ENCODE peak calls at places on chromosomes 5 and 9, in nine cellular contexts. One of them, this sample, is unnamed.

GRCh38 chr5:27315541-27316282 is 277.3 kb upstream of the CDH9 start:
- DNase-seq in choroid plexus epithelial cell: peak
- DNase-seq in effector CD4-positive, alpha-beta T cell: no peak
- DNase-seq in stomach: no peak
- DNase-seq in HTR-8/SVneo: peak
- DNase-seq in NCI-H1105: no peak
- DNase-seq in SK-N-SH: no peak
- DNase-seq in PC-3: peak
- DNase-seq in activated B cell treated with CpG ODN at 0.5 μM for 24 hours: no peak
- DNase-seq in this sample: no peak

GRCh38 chr9:92547356-92547755 is 11.6 kb upstream of the ECM2 start:
- DNase-seq in choroid plexus epithelial cell: no peak
- DNase-seq in effector CD4-positive, alpha-beta T cell: no peak
- DNase-seq in stomach: no peak
- DNase-seq in HTR-8/SVneo: no peak
- DNase-seq in NCI-H1105: no peak
- DNase-seq in SK-N-SH: no peak
- DNase-seq in PC-3: no peak
- DNase-seq in activated B cell treated with CpG ODN at 0.5 μM for 24 hours: no peak
- DNase-seq in this sample: no peak

GRCh38 chr5:73424489-73425102 is 24.0 kb downstream of the FOXD1 start:
- DNase-seq in choroid plexus epithelial cell: peak
- DNase-seq in effector CD4-positive, alpha-beta T cell: no peak
- DNase-seq in stomach: no peak
- DNase-seq in HTR-8/SVneo: no peak
- DNase-seq in NCI-H1105: no peak
- DNase-seq in SK-N-SH: no peak
- DNase-seq in PC-3: no peak
- DNase-seq in activated B cell treated with CpG ODN at 0.5 μM for 24 hours: no peak
- DNase-seq in this sample: no peak

GRCh38 chr5:172129174-172129764 is 58.8 kb downstream of the STK10 start:
- DNase-seq in choroid plexus epithelial cell: no peak
- DNase-seq in effector CD4-positive, alpha-beta T cell: no peak
- DNase-seq in stomach: no peak
- DNase-seq in HTR-8/SVneo: no peak
- DNase-seq in NCI-H1105: no peak
- DNase-seq in SK-N-SH: no peak
- DNase-seq in PC-3: no peak
- DNase-seq in activated B cell treated with CpG ODN at 0.5 μM for 24 hours: no peak
- DNase-seq in this sample: no peak

GRCh38 chr5:134708301-134708700 is 30.0 kb upstream of the CAMLG start:
- DNase-seq in choroid plexus epithelial cell: peak
- DNase-seq in effector CD4-positive, alpha-beta T cell: no peak
- DNase-seq in stomach: no peak
- DNase-seq in HTR-8/SVneo: no peak
- DNase-seq in NCI-H1105: no peak
- DNase-seq in SK-N-SH: no peak
- DNase-seq in PC-3: no peak
- DNase-seq in activated B cell treated with CpG ODN at 0.5 μM for 24 hours: no peak
- DNase-seq in this sample: no peak

GRCh38 chr5:180201051-180201987 is 7.7 kb downstream of the RASGEF1C start:
- DNase-seq in choroid plexus epithelial cell: peak
- DNase-seq in effector CD4-positive, alpha-beta T cell: no peak
- DNase-seq in stomach: no peak
- DNase-seq in HTR-8/SVneo: peak
- DNase-seq in NCI-H1105: no peak
- DNase-seq in SK-N-SH: peak
- DNase-seq in PC-3: peak
- DNase-seq in activated B cell treated with CpG ODN at 0.5 μM for 24 hours: no peak
- DNase-seq in this sample: no peak

GRCh38 chr5:2851895-2852294 is 100.4 kb upstream of the IRX2 start:
- DNase-seq in choroid plexus epithelial cell: no peak
- DNase-seq in effector CD4-positive, alpha-beta T cell: no peak
- DNase-seq in stomach: no peak
- DNase-seq in HTR-8/SVneo: no peak
- DNase-seq in NCI-H1105: no peak
- DNase-seq in SK-N-SH: no peak
- DNase-seq in PC-3: no peak
- DNase-seq in activated B cell treated with CpG ODN at 0.5 μM for 24 hours: no peak
- DNase-seq in this sample: no peak

GRCh38 chr5:176697929-176698520 is 50.7 kb downstream of the TSPAN17 start:
- DNase-seq in choroid plexus epithelial cell: no peak
- DNase-seq in effector CD4-positive, alpha-beta T cell: no peak
- DNase-seq in stomach: no peak
- DNase-seq in HTR-8/SVneo: no peak
- DNase-seq in NCI-H1105: no peak
- DNase-seq in SK-N-SH: no peak
- DNase-seq in PC-3: no peak
- DNase-seq in activated B cell treated with CpG ODN at 0.5 μM for 24 hours: no peak
- DNase-seq in this sample: no peak

GRCh38 chr9:129270903-129271431 is 92.9 kb upstream of the IER5L start:
- DNase-seq in choroid plexus epithelial cell: peak
- DNase-seq in effector CD4-positive, alpha-beta T cell: no peak
- DNase-seq in stomach: no peak
- DNase-seq in HTR-8/SVneo: no peak
- DNase-seq in NCI-H1105: no peak
- DNase-seq in SK-N-SH: no peak
- DNase-seq in PC-3: no peak
- DNase-seq in activated B cell treated with CpG ODN at 0.5 μM for 24 hours: no peak
- DNase-seq in this sample: no peak

GRCh38 chr5:141782991-141783598 is 95.1 kb downstream of the PCDH1 start:
- DNase-seq in choroid plexus epithelial cell: no peak
- DNase-seq in effector CD4-positive, alpha-beta T cell: no peak
- DNase-seq in stomach: no peak
- DNase-seq in HTR-8/SVneo: no peak
- DNase-seq in NCI-H1105: no peak
- DNase-seq in SK-N-SH: no peak
- DNase-seq in PC-3: no peak
- DNase-seq in activated B cell treated with CpG ODN at 0.5 μM for 24 hours: no peak
- DNase-seq in this sample: no peak

GRCh38 chr9:130286781-130287428 is 21.3 kb downstream of the HMCN2 start:
- DNase-seq in choroid plexus epithelial cell: no peak
- DNase-seq in effector CD4-positive, alpha-beta T cell: no peak
- DNase-seq in stomach: no peak
- DNase-seq in HTR-8/SVneo: no peak
- DNase-seq in NCI-H1105: no peak
- DNase-seq in SK-N-SH: no peak
- DNase-seq in PC-3: no peak
- DNase-seq in activated B cell treated with CpG ODN at 0.5 μM for 24 hours: no peak
- DNase-seq in this sample: no peak

GRCh38 chr9:134966697-134967546 is 49.2 kb upstream of the FCN1 start:
- DNase-seq in choroid plexus epithelial cell: no peak
- DNase-seq in effector CD4-positive, alpha-beta T cell: no peak
- DNase-seq in stomach: no peak
- DNase-seq in HTR-8/SVneo: no peak
- DNase-seq in NCI-H1105: no peak
- DNase-seq in SK-N-SH: no peak
- DNase-seq in PC-3: no peak
- DNase-seq in activated B cell treated with CpG ODN at 0.5 μM for 24 hours: peak
- DNase-seq in this sample: no peak

GRCh38 chr9:88826651-88827245 is 164.5 kb upstream of the S1PR3 start:
- DNase-seq in choroid plexus epithelial cell: peak
- DNase-seq in effector CD4-positive, alpha-beta T cell: no peak
- DNase-seq in stomach: no peak
- DNase-seq in HTR-8/SVneo: no peak
- DNase-seq in NCI-H1105: no peak
- DNase-seq in SK-N-SH: no peak
- DNase-seq in PC-3: no peak
- DNase-seq in activated B cell treated with CpG ODN at 0.5 μM for 24 hours: no peak
- DNase-seq in this sample: no peak

GRCh38 chr5:131246515-131246914 is 17.3 kb upstream of the CDC42SE2 start:
- DNase-seq in choroid plexus epithelial cell: no peak
- DNase-seq in effector CD4-positive, alpha-beta T cell: no peak
- DNase-seq in stomach: no peak
- DNase-seq in HTR-8/SVneo: no peak
- DNase-seq in NCI-H1105: no peak
- DNase-seq in SK-N-SH: no peak
- DNase-seq in PC-3: no peak
- DNase-seq in activated B cell treated with CpG ODN at 0.5 μM for 24 hours: no peak
- DNase-seq in this sample: no peak

GRCh38 chr9:91176426-91176825 is 185.3 kb downstream of the AUH start:
- DNase-seq in choroid plexus epithelial cell: no peak
- DNase-seq in effector CD4-positive, alpha-beta T cell: no peak
- DNase-seq in stomach: peak
- DNase-seq in HTR-8/SVneo: no peak
- DNase-seq in NCI-H1105: no peak
- DNase-seq in SK-N-SH: no peak
- DNase-seq in PC-3: no peak
- DNase-seq in activated B cell treated with CpG ODN at 0.5 μM for 24 hours: no peak
- DNase-seq in this sample: no peak

GRCh38 chr9:13351768-13352386 is 72.4 kb upstream of the MPDZ start:
- DNase-seq in choroid plexus epithelial cell: peak
- DNase-seq in effector CD4-positive, alpha-beta T cell: no peak
- DNase-seq in stomach: no peak
- DNase-seq in HTR-8/SVneo: peak
- DNase-seq in NCI-H1105: peak
- DNase-seq in SK-N-SH: peak
- DNase-seq in PC-3: peak
- DNase-seq in activated B cell treated with CpG ODN at 0.5 μM for 24 hours: no peak
- DNase-seq in this sample: no peak

GRCh38 chr9:102986425-102986824 is 8.7 kb upstream of the CYLC2 start:
- DNase-seq in choroid plexus epithelial cell: no peak
- DNase-seq in effector CD4-positive, alpha-beta T cell: no peak
- DNase-seq in stomach: no peak
- DNase-seq in HTR-8/SVneo: no peak
- DNase-seq in NCI-H1105: no peak
- DNase-seq in SK-N-SH: no peak
- DNase-seq in PC-3: no peak
- DNase-seq in activated B cell treated with CpG ODN at 0.5 μM for 24 hours: no peak
- DNase-seq in this sample: no peak

GRCh38 chr5:136802382-136802781 is 437.0 kb upstream of the TRPC7 start:
- DNase-seq in choroid plexus epithelial cell: peak
- DNase-seq in effector CD4-positive, alpha-beta T cell: no peak
- DNase-seq in stomach: no peak
- DNase-seq in HTR-8/SVneo: no peak
- DNase-seq in NCI-H1105: peak
- DNase-seq in SK-N-SH: peak
- DNase-seq in PC-3: peak
- DNase-seq in activated B cell treated with CpG ODN at 0.5 μM for 24 hours: no peak
- DNase-seq in this sample: no peak

GRCh38 chr5:72036951-72037350 is 70.3 kb upstream of the MAP1B start:
- DNase-seq in choroid plexus epithelial cell: peak
- DNase-seq in effector CD4-positive, alpha-beta T cell: no peak
- DNase-seq in stomach: no peak
- DNase-seq in HTR-8/SVneo: peak
- DNase-seq in NCI-H1105: no peak
- DNase-seq in SK-N-SH: no peak
- DNase-seq in PC-3: no peak
- DNase-seq in activated B cell treated with CpG ODN at 0.5 μM for 24 hours: no peak
- DNase-seq in this sample: no peak

GRCh38 chr5:136382791-136383190 is 17.4 kb upstream of the TRPC7 start:
- DNase-seq in choroid plexus epithelial cell: no peak
- DNase-seq in effector CD4-positive, alpha-beta T cell: no peak
- DNase-seq in stomach: no peak
- DNase-seq in HTR-8/SVneo: no peak
- DNase-seq in NCI-H1105: no peak
- DNase-seq in SK-N-SH: no peak
- DNase-seq in PC-3: no peak
- DNase-seq in activated B cell treated with CpG ODN at 0.5 μM for 24 hours: no peak
- DNase-seq in this sample: no peak

GRCh38 chr9:72891043-72891442 is 61.8 kb downstream of the ALDH1A1 start:
- DNase-seq in choroid plexus epithelial cell: no peak
- DNase-seq in effector CD4-positive, alpha-beta T cell: no peak
- DNase-seq in stomach: no peak
- DNase-seq in HTR-8/SVneo: no peak
- DNase-seq in NCI-H1105: no peak
- DNase-seq in SK-N-SH: no peak
- DNase-seq in PC-3: no peak
- DNase-seq in activated B cell treated with CpG ODN at 0.5 μM for 24 hours: no peak
- DNase-seq in this sample: no peak

GRCh38 chr5:151234476-151235238 is 10.8 kb upstream of the CCDC69 start:
- DNase-seq in choroid plexus epithelial cell: peak
- DNase-seq in effector CD4-positive, alpha-beta T cell: no peak
- DNase-seq in stomach: peak
- DNase-seq in HTR-8/SVneo: no peak
- DNase-seq in NCI-H1105: no peak
- DNase-seq in SK-N-SH: no peak
- DNase-seq in PC-3: no peak
- DNase-seq in activated B cell treated with CpG ODN at 0.5 μM for 24 hours: no peak
- DNase-seq in this sample: no peak

GRCh38 chr5:119323630-119324000 is 32.2 kb upstream of the TNFAIP8 start:
- DNase-seq in choroid plexus epithelial cell: peak
- DNase-seq in effector CD4-positive, alpha-beta T cell: no peak
- DNase-seq in stomach: no peak
- DNase-seq in HTR-8/SVneo: peak
- DNase-seq in NCI-H1105: peak
- DNase-seq in SK-N-SH: no peak
- DNase-seq in PC-3: peak
- DNase-seq in activated B cell treated with CpG ODN at 0.5 μM for 24 hours: no peak
- DNase-seq in this sample: no peak

GRCh38 chr5:93579561-93580386 is 1.2 kb downstream of the NR2F1-AS1 start:
- DNase-seq in choroid plexus epithelial cell: peak
- DNase-seq in effector CD4-positive, alpha-beta T cell: no peak
- DNase-seq in stomach: no peak
- DNase-seq in HTR-8/SVneo: peak
- DNase-seq in NCI-H1105: no peak
- DNase-seq in SK-N-SH: peak
- DNase-seq in PC-3: peak
- DNase-seq in activated B cell treated with CpG ODN at 0.5 μM for 24 hours: no peak
- DNase-seq in this sample: no peak

GRCh38 chr9:4922101-4922500 is 63.0 kb upstream of the JAK2 start:
- DNase-seq in choroid plexus epithelial cell: no peak
- DNase-seq in effector CD4-positive, alpha-beta T cell: no peak
- DNase-seq in stomach: no peak
- DNase-seq in HTR-8/SVneo: no peak
- DNase-seq in NCI-H1105: no peak
- DNase-seq in SK-N-SH: no peak
- DNase-seq in PC-3: peak
- DNase-seq in activated B cell treated with CpG ODN at 0.5 μM for 24 hours: no peak
- DNase-seq in this sample: no peak

GRCh38 chr9:35696520-35697215 is 6.9 kb upstream of the TPM2 start:
- DNase-seq in choroid plexus epithelial cell: peak
- DNase-seq in effector CD4-positive, alpha-beta T cell: peak
- DNase-seq in stomach: peak
- DNase-seq in HTR-8/SVneo: peak
- DNase-seq in NCI-H1105: peak
- DNase-seq in SK-N-SH: peak
- DNase-seq in PC-3: peak
- DNase-seq in activated B cell treated with CpG ODN at 0.5 μM for 24 hours: peak
- DNase-seq in this sample: no peak

GRCh38 chr9:96009690-96010477 is 134.4 kb downstream of the ERCC6L2 start:
- DNase-seq in choroid plexus epithelial cell: peak
- DNase-seq in effector CD4-positive, alpha-beta T cell: peak
- DNase-seq in stomach: no peak
- DNase-seq in HTR-8/SVneo: no peak
- DNase-seq in NCI-H1105: no peak
- DNase-seq in SK-N-SH: no peak
- DNase-seq in PC-3: peak
- DNase-seq in activated B cell treated with CpG ODN at 0.5 μM for 24 hours: no peak
- DNase-seq in this sample: no peak

GRCh38 chr9:3740690-3741419 is 215.1 kb upstream of the RFX3 start:
- DNase-seq in choroid plexus epithelial cell: no peak
- DNase-seq in effector CD4-positive, alpha-beta T cell: no peak
- DNase-seq in stomach: no peak
- DNase-seq in HTR-8/SVneo: no peak
- DNase-seq in NCI-H1105: no peak
- DNase-seq in SK-N-SH: no peak
- DNase-seq in PC-3: peak
- DNase-seq in activated B cell treated with CpG ODN at 0.5 μM for 24 hours: no peak
- DNase-seq in this sample: no peak

GRCh38 chr5:100260968-100261367 is 274.2 kb upstream of the FAM174A start:
- DNase-seq in choroid plexus epithelial cell: no peak
- DNase-seq in effector CD4-positive, alpha-beta T cell: no peak
- DNase-seq in stomach: no peak
- DNase-seq in HTR-8/SVneo: no peak
- DNase-seq in NCI-H1105: no peak
- DNase-seq in SK-N-SH: no peak
- DNase-seq in PC-3: no peak
- DNase-seq in activated B cell treated with CpG ODN at 0.5 μM for 24 hours: no peak
- DNase-seq in this sample: no peak

GRCh38 chr5:125056641-125057345 is 310.4 kb upstream of the ZNF608 start:
- DNase-seq in choroid plexus epithelial cell: no peak
- DNase-seq in effector CD4-positive, alpha-beta T cell: no peak
- DNase-seq in stomach: no peak
- DNase-seq in HTR-8/SVneo: no peak
- DNase-seq in NCI-H1105: no peak
- DNase-seq in SK-N-SH: no peak
- DNase-seq in PC-3: no peak
- DNase-seq in activated B cell treated with CpG ODN at 0.5 μM for 24 hours: no peak
- DNase-seq in this sample: no peak

GRCh38 chr5:53537711-53538110 is 22.7 kb upstream of the NDUFS4 start:
- DNase-seq in choroid plexus epithelial cell: peak
- DNase-seq in effector CD4-positive, alpha-beta T cell: no peak
- DNase-seq in stomach: no peak
- DNase-seq in HTR-8/SVneo: no peak
- DNase-seq in NCI-H1105: no peak
- DNase-seq in SK-N-SH: no peak
- DNase-seq in PC-3: no peak
- DNase-seq in activated B cell treated with CpG ODN at 0.5 μM for 24 hours: no peak
- DNase-seq in this sample: no peak